ENCODE peak calls at places on chromosomes 1 and 21, in ten cellular contexts. F is tibial artery, C is tibial nerve, D is A549, O is uterus, S is GM12878, Y is MM.1S, Q is heart right ventricle, K is mucosa of descending colon, J is body of pancreas. V is an unnamed sample.

GRCh38 chr1:86650065-86650464 is 54.3 kb upstream of the SH3GLB1 start:
- DNase-seq in F (no peak), C (no peak), D (no peak), O (no peak), S (no peak), Y (no peak), Q (no peak), K (no peak), J (no peak), V (no peak)

GRCh38 chr1:95084317-95085176 is 11.8 kb upstream of the ALG14 start:
- DNase-seq in F (no peak), C (peak; percentile 17), D (peak; percentile 55), O (peak; percentile 23), S (no peak), Y (no peak), Q (no peak), K (no peak), J (peak; percentile 43), V (no peak)

GRCh38 chr21:35323947-35324346 is 274.8 kb upstream of the RUNX1 start:
- DNase-seq in F (peak; percentile 68), C (no peak), D (no peak), O (no peak), S (no peak), Y (no peak), Q (peak; percentile 16), K (peak; percentile 30), J (peak; percentile 20), V (peak; percentile 36)

GRCh38 chr21:42160950-42161225 is 58.1 kb upstream of the ABCG1 start:
- DNase-seq in F (no peak), C (no peak), D (no peak), O (no peak), S (no peak), Y (no peak), Q (no peak), K (no peak), J (no peak), V (no peak)

GRCh38 chr1:156112276-156113137 is 2.0 kb upstream of the LMNA start:
- DNase-seq in F (no peak), C (peak; percentile 4), D (no peak), O (no peak), S (no peak), Y (no peak), Q (no peak), K (no peak), J (no peak), V (no peak)

GRCh38 chr1:66282343-66282852 is 251.6 kb upstream of the SGIP1 start:
- DNase-seq in F (no peak), C (no peak), D (no peak), O (peak; percentile 25), S (peak; percentile 98), Y (peak; percentile 99), Q (peak; percentile 45), K (no peak), J (peak; percentile 10), V (no peak)

GRCh38 chr1:10283318-10283984 is 73.1 kb downstream of the KIF1B start:
- DNase-seq in F (no peak), C (no peak), D (no peak), O (no peak), S (peak; percentile 35), Y (no peak), Q (no peak), K (no peak), J (no peak), V (no peak)

GRCh38 chr1:19250629-19251304 is 557 bp downstream of the EMC1 start:
- DNase-seq in F (no peak), C (no peak), D (peak; percentile 29), O (no peak), S (no peak), Y (no peak), Q (no peak), K (no peak), J (no peak), V (no peak)

GRCh38 chr1:1415751-1416150 is 5.3 kb downstream of the ANKRD65 start:
- DNase-seq in F (no peak), C (no peak), D (no peak), O (no peak), S (no peak), Y (no peak), Q (no peak), K (no peak), J (no peak), V (no peak)

GRCh38 chr1:119276558-119276957 is 92.0 kb upstream of the HAO2 start:
- DNase-seq in F (no peak), C (no peak), D (no peak), O (no peak), S (no peak), Y (no peak), Q (no peak), K (no peak), J (no peak), V (no peak)

GRCh38 chr1:109625601-109626560 is 6.2 kb downstream of the AMPD2 start:
- DNase-seq in F (peak; percentile 57), C (peak; percentile 5), D (no peak), O (no peak), S (no peak), Y (no peak), Q (no peak), K (no peak), J (no peak), V (no peak)

GRCh38 chr1:30526652-30527345 is 196.6 kb downstream of the MATN1 start:
- DNase-seq in F (peak; percentile 57), C (no peak), D (no peak), O (no peak), S (no peak), Y (no peak), Q (no peak), K (no peak), J (no peak), V (no peak)

GRCh38 chr1:169049258-169049936 is 57.1 kb upstream of the ATP1B1 start:
- DNase-seq in F (no peak), C (no peak), D (no peak), O (no peak), S (no peak), Y (no peak), Q (no peak), K (no peak), J (no peak), V (no peak)

GRCh38 chr1:11944358-11944981 is 10.0 kb downstream of the PLOD1 start:
- DNase-seq in F (no peak), C (no peak), D (no peak), O (no peak), S (no peak), Y (no peak), Q (no peak), K (no peak), J (no peak), V (peak; percentile 68)

DNA sequence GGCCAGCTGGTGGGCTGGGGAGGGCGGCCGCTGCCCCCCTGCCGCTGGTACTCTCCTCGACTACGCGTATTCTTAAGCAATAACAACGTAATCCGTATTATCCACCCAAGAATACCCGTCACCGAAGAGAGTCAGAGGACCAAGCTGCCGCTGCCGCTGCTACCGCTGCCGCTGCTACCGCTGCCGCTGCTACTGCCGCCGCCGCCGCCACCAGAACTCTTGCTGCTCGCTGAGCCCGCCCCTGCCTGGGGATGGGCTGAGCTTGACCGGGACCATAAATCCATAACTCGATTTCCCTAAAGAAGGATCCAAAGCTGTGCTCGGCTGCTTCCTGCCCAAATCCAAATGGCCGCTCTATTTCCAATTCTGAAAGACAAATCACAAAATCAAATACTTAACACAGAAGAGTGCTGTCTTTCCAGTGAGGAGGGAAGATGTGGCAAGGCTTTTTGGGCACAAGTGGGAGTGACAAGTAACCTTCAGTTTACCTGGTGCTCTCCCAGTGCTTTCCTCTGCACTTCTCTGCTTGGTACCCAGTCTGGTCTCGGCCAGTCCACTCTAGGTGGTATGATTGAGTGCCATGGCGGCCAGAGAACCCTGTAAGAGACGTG is 125.3 kb upstream of the DPYD start:
- DNase-seq in F (no peak), C (no peak), D (no peak), O (no peak), S (no peak), Y (no peak), Q (no peak), K (no peak), J (no peak), V (no peak)
- H3K4me3 ChIP-seq in F (peak overlapping the region; percentile 44), C (peak overlapping the region; percentile 15), D (peak overlapping the region; percentile 82), O (no peak overlapping the region), S (no peak overlapping the region), Y (peak overlapping the region; percentile 48), Q (peak overlapping the region; percentile 32), K (no peak overlapping the region), J (no peak overlapping the region), V (peak overlapping the region; percentile 62)

GRCh38 chr1:238370600-238370999 is 479.9 kb upstream of the ZP4 start:
- DNase-seq in F (no peak), C (no peak), D (no peak), O (no peak), S (no peak), Y (no peak), Q (no peak), K (no peak), J (no peak), V (no peak)
- H3K9me3 ChIP-seq in F (no peaks in the 10 kb centered on the region), C (no peaks in the 10 kb centered on the region), D (no peaks in the 10 kb centered on the region), O (no peaks in the 10 kb centered on the region), S (no peaks in the 10 kb centered on the region), Y (no peaks in the 10 kb centered on the region), Q (no peaks in the 10 kb centered on the region), K (no peaks in the 10 kb centered on the region), J (no peaks in the 10 kb centered on the region), V (no peaks in the 10 kb centered on the region)

DNA sequence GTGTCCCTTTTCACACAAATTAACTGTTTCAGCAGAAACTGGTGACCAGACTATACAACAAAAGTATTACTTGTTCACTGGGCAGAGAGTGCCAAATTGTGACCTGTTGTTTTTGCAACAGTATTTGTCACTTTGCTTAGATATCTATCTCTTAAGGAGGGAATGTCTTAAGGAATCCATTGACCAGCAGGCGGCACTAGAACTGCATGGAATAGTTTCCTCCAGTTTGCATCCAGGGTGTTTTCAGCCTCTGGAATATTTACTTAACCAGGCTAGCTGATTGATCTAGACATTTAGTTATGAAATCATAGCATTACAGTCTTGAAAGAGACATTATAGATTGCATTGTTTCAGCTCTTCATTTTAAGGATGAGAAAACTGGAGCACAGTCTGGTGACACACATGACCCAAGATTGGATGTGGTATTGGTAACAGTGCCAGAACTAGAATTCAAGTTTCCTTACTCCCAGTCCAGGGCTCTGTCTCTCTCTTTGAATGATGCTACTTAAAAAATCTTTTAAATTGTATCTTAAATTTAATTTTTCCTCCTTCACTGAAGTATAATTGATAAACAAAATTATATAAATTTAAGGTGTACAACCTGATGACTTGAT is 16.9 kb downstream of the RPTN start:
- DNase-seq in F (no peak), C (peak; percentile 82), D (peak; percentile 38), O (no peak), S (no peak), Y (peak; percentile 62), Q (peak; percentile 53), K (peak; percentile 27), J (peak; percentile 79), V (no peak)
- TF ChIP-seq CTCF in F (peak; percentile 73), C (peak; percentile 50), D (peak; percentile 98), O (peak; percentile 42), S (peak; percentile 78), Y (peak; percentile 96), Q (peak; percentile 70), K (peak; percentile 40), J (peak; percentile 43), V (peak; percentile 45)

DNA sequence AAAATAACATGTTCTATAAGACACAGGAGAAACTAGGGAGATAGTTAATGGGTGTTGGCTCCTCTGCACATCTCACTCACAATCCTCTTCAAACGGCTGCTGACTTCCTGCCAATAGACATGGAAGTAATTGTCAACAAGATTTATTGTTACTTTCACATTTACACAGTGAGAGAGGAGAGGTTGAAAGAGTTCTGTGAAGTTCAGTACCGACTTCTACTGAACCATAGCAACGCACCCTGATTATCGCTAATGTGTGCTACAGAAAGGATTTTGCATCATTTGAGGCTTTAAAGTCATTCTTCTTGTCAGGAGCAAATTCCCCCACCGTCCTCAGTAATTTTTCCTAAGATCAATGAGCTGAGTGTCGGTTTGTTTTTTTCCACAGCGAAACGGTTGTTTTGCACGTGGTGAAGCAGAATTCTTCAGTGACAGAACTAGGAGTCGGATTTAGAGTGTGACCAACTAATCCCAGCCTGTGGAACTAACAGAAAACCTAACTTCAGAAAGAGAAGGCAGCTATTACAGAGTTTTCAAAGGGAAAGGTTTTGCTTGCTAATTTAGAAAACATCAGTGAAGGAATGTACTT is 361.0 kb downstream of the ADGRL2 start:
- DNase-seq in F (no peak), C (no peak), D (no peak), O (no peak), S (no peak), Y (no peak), Q (no peak), K (no peak), J (no peak), V (no peak)
- H3K4me3 ChIP-seq in F (peak overlapping the region; percentile 22), C (peak overlapping the region; percentile 10), D (no peak overlapping the region), O (peak overlapping the region; percentile 13), S (no peak overlapping the region), Y (no peak overlapping the region), Q (no peak overlapping the region), K (no peak overlapping the region), J (no peak overlapping the region), V (peak overlapping the region; percentile 46)

V was measured in psoas muscle.